ENCODE peak calls at places on chromosomes 3 and 15, in nine cellular contexts. S is left ventricle myocardium inferior; A is NCI-H1092 treated with DMSO at 0.1 percent for 48 hours; O is retina; F is activated naive CD8-positive, alpha-beta T cell treated with anti-CD3 and anti-CD28 coated beads for 36 hours; U is HTR-8/SVneo; V is astrocyte of the spinal cord; J is fibroblast of lung; E is kidney. X is an unnamed sample.

GRCh38 chr3:123792473-123793201 is 91.5 kb downstream of the MYLK start:
- DNase-seq in S (no peak), A (no peak), O (no peak), F (no peak), U (no peak), V (peak), J (peak), E (no peak), X (no peak)

GRCh38 chr15:87033056-87033455 is 953.4 kb downstream of the AGBL1 start:
- DNase-seq in S (no peak), A (no peak), O (no peak), F (no peak), U (no peak), V (no peak), J (no peak), E (no peak), X (peak)

GRCh38 chr15:80906159-80906775 is 83.4 kb downstream of the MESD start:
- DNase-seq in S (no peak), A (peak), O (no peak), F (no peak), U (peak), V (peak), J (peak), E (peak), X (peak)

GRCh38 chr3:143822374-143822773 is 25.9 kb downstream of the SLC9A9 start:
- DNase-seq in S (no peak), A (no peak), O (no peak), F (no peak), U (no peak), V (no peak), J (no peak), E (no peak), X (no peak)

GRCh38 chr3:61181874-61182273 is 69.4 kb downstream of the FHIT start:
- DNase-seq in S (no peak), A (no peak), O (no peak), F (peak), U (no peak), V (peak), J (peak), E (no peak), X (no peak)

GRCh38 chr15:34886134-34886533 is 83.4 kb downstream of the AQR start:
- DNase-seq in S (no peak), A (no peak), O (no peak), F (no peak), U (no peak), V (peak), J (peak), E (no peak), X (no peak)

GRCh38 chr3:156614642-156615511 is 59.5 kb upstream of the TIPARP start:
- DNase-seq in S (no peak), A (no peak), O (no peak), F (no peak), U (no peak), V (peak), J (peak), E (no peak), X (no peak)

GRCh38 chr3:39108309-39108708 is 829 bp downstream of the TTC21A start:
- DNase-seq in S (no peak), A (no peak), O (no peak), F (peak), U (no peak), V (no peak), J (no peak), E (no peak), X (no peak)

GRCh38 chr3:16512435-16513140 is 911 bp downstream of the RFTN1 start:
- DNase-seq in S (peak), A (no peak), O (peak), F (peak), U (peak), V (peak), J (peak), E (peak), X (no peak)

GRCh38 chr3:194928183-194928736 is 242.6 kb downstream of the FAM43A start:
- DNase-seq in S (no peak), A (no peak), O (no peak), F (no peak), U (peak), V (peak), J (peak), E (no peak), X (no peak)

GRCh38 chr3:58052373-58053273 is 44.4 kb downstream of the FLNB start:
- DNase-seq in S (peak), A (no peak), O (no peak), F (peak), U (peak), V (peak), J (peak), E (peak), X (peak)

GRCh38 chr3:99666201-99666600 is 27.8 kb downstream of the COL8A1 start:
- DNase-seq in S (no peak), A (no peak), O (no peak), F (no peak), U (no peak), V (no peak), J (no peak), E (no peak), X (no peak)

GRCh38 chr3:21054064-21054463 is 696.9 kb downstream of the ZNF385D start:
- DNase-seq in S (no peak), A (no peak), O (no peak), F (no peak), U (no peak), V (no peak), J (no peak), E (no peak), X (no peak)